ENCODE peak calls at places on chromosomes 5 and 9, in six cellular contexts. W is NCI-H1092; A is coronary artery; T is activated naive CD8-positive, alpha-beta T cell treated with anti-CD3 and anti-CD28 coated beads for 36 hours; M is kidney; N is OCI-LY7. J is an unnamed sample.
A peak's percentile ranks its signal among the peaks of the same experiment; 100 is the strongest.

GRCh38 chr5:178536541-178537466 is 53.4 kb downstream of the COL23A1 start:
- DNase-seq in M (peak; percentile 37), A (no peak), N (no peak), W (no peak), T (no peak), J (no peak)

GRCh38 chr5:135154197-135154596 is 120.2 kb upstream of the PITX1 start:
- DNase-seq in N (no peak), T (no peak), W (no peak), A (no peak), M (no peak), J (no peak)

GRCh38 chr9:93345630-93346239 is 105.8 kb upstream of the FAM120A start:
- DNase-seq in W (no peak), N (no peak), M (no peak), A (no peak), T (no peak), J (no peak)

GRCh38 chr9:87640385-87640795 is 85.5 kb upstream of the CTSL start:
- DNase-seq in T (no peak), A (peak; percentile 53), W (peak; percentile 89), N (no peak), M (peak; percentile 84), J (no peak)

GRCh38 chr5:149730620-149731331 is 666 bp downstream of the PPARGC1B start:
- DNase-seq in N (peak; percentile 75), W (peak; percentile 25), A (no peak), M (peak; percentile 88), T (peak; percentile 77), J (no peak)

GRCh38 chr5:95471922-95472321 is 80.8 kb downstream of the FAM81B start:
- DNase-seq in M (no peak), N (no peak), A (no peak), W (no peak), T (no peak), J (no peak)

GRCh38 chr5:151632524-151632923 is 41.4 kb upstream of the FAT2 start:
- DNase-seq in N (no peak), W (no peak), M (no peak), A (no peak), T (no peak), J (no peak)

GRCh38 chr5:73497537-73498056 is 645 bp upstream of the BTF3 start:
- DNase-seq in N (no peak), T (no peak), A (no peak), M (no peak), W (no peak), J (no peak)

GRCh38 chr9:79220666-79221065 is 351.1 kb upstream of the TLE4 start:
- DNase-seq in A (no peak), N (no peak), W (no peak), M (no peak), T (no peak), J (no peak)

GRCh38 chr9:129146441-129146933 is 31.6 kb downstream of the IER5L start:
- DNase-seq in A (peak; percentile 78), T (no peak), N (no peak), M (peak; percentile 88), W (no peak), J (no peak)

GRCh38 chr5:136215812-136216211 is 22.9 kb upstream of the SMIM32 start:
- DNase-seq in N (no peak), A (no peak), M (no peak), T (no peak), W (no peak), J (no peak)

GRCh38 chr9:93620041-93620506 is 43.7 kb downstream of the PHF2 start:
- DNase-seq in N (no peak), M (no peak), A (no peak), W (no peak), T (no peak), J (no peak)

GRCh38 chr9:127522727-127523126 is 71.4 kb downstream of the LRSAM1 start:
- DNase-seq in W (no peak), T (no peak), N (no peak), M (no peak), A (peak; percentile 64), J (no peak)

GRCh38 chr5:45411971-45412612 is 284.1 kb downstream of the HCN1 start:
- DNase-seq in M (no peak), N (no peak), T (no peak), A (no peak), W (no peak), J (no peak)

GRCh38 chr5:2387224-2388004 is 364.1 kb downstream of the IRX2 start:
- DNase-seq in T (no peak), N (no peak), A (no peak), W (no peak), M (no peak), J (no peak)

GRCh38 chr5:117788596-117788995 is 1199.8 kb downstream of the DTWD2 start:
- DNase-seq in N (no peak), T (no peak), A (no peak), M (no peak), W (no peak), J (no peak)

GRCh38 chr5:103041071-103041676 is 78.8 kb downstream of the GIN1 start:
- DNase-seq in M (no peak), W (peak; percentile 24), T (no peak), N (peak; percentile 15), A (no peak), J (peak; percentile 57)

GRCh38 chr5:6837519-6838110 is 124.4 kb downstream of the TENT4A start:
- DNase-seq in T (peak; percentile 30), N (peak; percentile 43), W (no peak), A (peak; percentile 52), M (no peak), J (no peak)

GRCh38 chr9:34413229-34413852 is 36.6 kb upstream of the MYORG start:
- DNase-seq in W (no peak), T (peak; percentile 23), M (no peak), A (no peak), N (peak; percentile 42), J (no peak)

GRCh38 chr5:17187401-17187800 is 30.0 kb upstream of the BASP1 start:
- DNase-seq in M (no peak), W (no peak), N (no peak), A (no peak), T (no peak), J (no peak)

GRCh38 chr9:105309531-105309931 is 65.1 kb downstream of the SLC44A1 start:
- DNase-seq in W (no peak), M (no peak), T (no peak), A (no peak), N (no peak), J (no peak)

GRCh38 chr9:73143606-73144328 is 7.9 kb upstream of the ANXA1 start:
- DNase-seq in A (no peak), N (no peak), M (no peak), W (no peak), T (no peak), J (no peak)

GRCh38 chr9:79165006-79165405 is 406.8 kb upstream of the TLE4 start:
- DNase-seq in A (no peak), M (no peak), T (no peak), W (no peak), N (no peak), J (no peak)

GRCh38 chr5:61002616-61003015 is 57.6 kb downstream of the NDUFAF2 start:
- DNase-seq in A (no peak), M (no peak), W (no peak), T (no peak), N (no peak), J (no peak)

GRCh38 chr5:98108497-98108896 is 665.0 kb upstream of the RGMB start:
- DNase-seq in T (no peak), M (no peak), W (no peak), A (no peak), N (no peak), J (no peak)

GRCh38 chr5:168064933-168065622 is 226.4 kb upstream of the WWC1 start:
- DNase-seq in W (no peak), T (no peak), N (no peak), M (no peak), A (no peak), J (no peak)

GRCh38 chr5:73295447-73295846 is 122.5 kb downstream of the TMEM174 start:
- DNase-seq in W (no peak), N (peak; percentile 5), M (no peak), T (no peak), A (no peak), J (peak; percentile 53)

GRCh38 chr5:59187772-59188347 is 605.0 kb downstream of the RAB3C start:
- DNase-seq in N (no peak), M (no peak), A (no peak), T (no peak), W (no peak), J (no peak)

GRCh38 chr9:74824654-74825053 is 63.1 kb downstream of the TRPM6 start:
- DNase-seq in M (no peak), T (no peak), W (no peak), N (no peak), A (no peak), J (no peak)

GRCh38 chr9:13939129-13939528 is 374.8 kb downstream of the NFIB start:
- DNase-seq in N (no peak), T (no peak), M (no peak), W (no peak), A (no peak), J (no peak)

GRCh38 chr5:64746446-64746845 is 22.0 kb downstream of the SREK1IP1 start:
- DNase-seq in N (no peak), A (no peak), M (no peak), T (no peak), W (no peak), J (no peak)

GRCh38 chr5:42756630-42757601 is at the start of gene CCDC152:
- DNase-seq in N (no peak), A (no peak), W (no peak), M (peak; percentile 69), T (peak; percentile 74), J (no peak)

J was measured in SHP77 treated with DMSO at 0.1 percent for 48 hours.